ENCODE peak calls at places on chromosomes 11 and 22, in five cellular contexts. E, W, C, T and L are unnamed samples.

GRCh38 chr11:20024172-20024935 is 135.9 kb downstream of the DBX1 start:
- DNase-seq in E (no peak), W (no peak), C (no peak), T (no peak), L (no peak)

GRCh38 chr11:16777576-16777975 is 39.1 kb downstream of the C11orf58 start:
- DNase-seq in E (no peak), W (no peak), C (no peak), T (peak; percentile 8), L (no peak)

GRCh38 chr11:119093951-119094815 is 7.5 kb downstream of the DPAGT1 start:
- DNase-seq in E (peak; percentile 39), W (no peak), C (peak; percentile 28), T (peak; percentile 37), L (peak; percentile 57)

GRCh38 chr11:12770966-12771597 is 96.9 kb downstream of the TEAD1 start:
- DNase-seq in E (no peak), W (no peak), C (no peak), T (no peak), L (no peak)

GRCh38 chr11:63671322-63672155 is at the start of gene ATL3:
- DNase-seq in E (peak; percentile 97), W (peak; percentile 98), C (peak; percentile 99), T (peak; percentile 99), L (peak; percentile 99)

GRCh38 chr11:8268530-8269461 is 5.1 kb upstream of the LMO1 start:
- DNase-seq in E (no peak), W (no peak), C (peak; percentile 50), T (no peak), L (peak; percentile 20)

GRCh38 chr22:37735054-37735453 is 38.2 kb downstream of the TRIOBP start:
- DNase-seq in E (no peak), W (peak; percentile 41), C (peak; percentile 73), T (peak; percentile 82), L (peak; percentile 67)

GRCh38 chr11:87392665-87393064 is 354.9 kb downstream of the TMEM135 start:
- DNase-seq in E (no peak), W (no peak), C (no peak), T (no peak), L (no peak)

GRCh38 chr11:17413414-17414316 is 25.2 kb upstream of the KCNJ11 start:
- DNase-seq in E (no peak), W (no peak), C (no peak), T (peak; percentile 97), L (peak; percentile 81)

GRCh38 chr11:19601235-19601634 is 111.4 kb upstream of the NAV2 start:
- DNase-seq in E (no peak), W (no peak), C (no peak), T (no peak), L (no peak)

GRCh38 chr11:9249252-9249651 is 15.9 kb downstream of the DENND5A start:
- DNase-seq in E (no peak), W (no peak), C (no peak), T (no peak), L (no peak)

GRCh38 chr22:39514373-39514973 is 5.9 kb upstream of the ATF4 start:
- DNase-seq in E (peak; percentile 32), W (peak; percentile 62), C (peak; percentile 73), T (peak; percentile 71), L (peak; percentile 69)

GRCh38 chr11:33999393-33999792 is 52.1 kb upstream of the CAPRIN1 start:
- DNase-seq in E (no peak), W (no peak), C (no peak), T (no peak), L (no peak)

GRCh38 chr11:33997473-33998347 is 53.8 kb upstream of the CAPRIN1 start:
- DNase-seq in E (no peak), W (no peak), C (no peak), T (no peak), L (no peak)

GRCh38 chr11:33996498-33997454 is 54.8 kb upstream of the CAPRIN1 start:
- DNase-seq in E (peak; percentile 64), W (peak; percentile 25), C (peak; percentile 80), T (peak; percentile 77), L (peak; percentile 56)

GRCh38 chr11:33989461-33989860 is 62.1 kb upstream of the CAPRIN1 start:
- DNase-seq in E (no peak), W (no peak), C (no peak), T (no peak), L (no peak)

GRCh38 chr11:33994937-33995336 is 56.6 kb upstream of the CAPRIN1 start:
- DNase-seq in E (no peak), W (no peak), C (no peak), T (no peak), L (no peak)
- TF ChIP-seq CTCF in E (no peak), W (no peak), C (no peak), T (no peak), L (no peak)

GRCh38 chr11:112694813-112695212 is 266.4 kb upstream of the NCAM1 start:
- DNase-seq in E (no peak), W (no peak), C (no peak), T (no peak), L (no peak)

GRCh38 chr11:112694244-112694643 is 267.0 kb upstream of the NCAM1 start:
- DNase-seq in E (no peak), W (no peak), C (no peak), T (no peak), L (no peak)

GRCh38 chr11:112697371-112697770 is 263.8 kb upstream of the NCAM1 start:
- DNase-seq in E (no peak), W (no peak), C (no peak), T (no peak), L (no peak)

GRCh38 chr11:112693781-112694180 is 267.4 kb upstream of the NCAM1 start:
- DNase-seq in E (no peak), W (no peak), C (no peak), T (no peak), L (no peak)

DNA sequence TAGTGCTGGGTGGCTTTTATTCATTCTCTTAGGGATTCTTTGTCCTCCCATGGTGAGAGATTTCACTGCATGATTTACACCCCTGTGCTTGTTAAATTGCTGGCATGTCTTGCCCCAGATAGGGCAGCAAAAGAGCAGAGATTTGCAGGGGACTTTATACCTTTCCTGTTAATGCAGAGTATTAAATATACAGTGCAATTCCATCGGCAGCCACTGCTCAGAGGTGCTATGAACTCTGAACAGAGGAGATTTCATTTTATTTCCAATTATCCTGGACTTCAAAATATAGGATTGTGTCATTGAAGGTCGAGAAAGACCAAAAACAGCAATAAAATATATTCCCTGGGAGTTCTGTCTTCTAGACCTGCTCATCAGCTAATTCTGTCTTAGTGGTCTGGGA is 263.4 kb upstream of the NCAM1 start:
- DNase-seq in E (no peak), W (no peak), C (no peak), T (no peak), L (no peak)
- TF ChIP-seq CTCF in E (no peak), W (peak; percentile 33), C (no peak), T (peak; percentile 15), L (no peak)

DNA sequence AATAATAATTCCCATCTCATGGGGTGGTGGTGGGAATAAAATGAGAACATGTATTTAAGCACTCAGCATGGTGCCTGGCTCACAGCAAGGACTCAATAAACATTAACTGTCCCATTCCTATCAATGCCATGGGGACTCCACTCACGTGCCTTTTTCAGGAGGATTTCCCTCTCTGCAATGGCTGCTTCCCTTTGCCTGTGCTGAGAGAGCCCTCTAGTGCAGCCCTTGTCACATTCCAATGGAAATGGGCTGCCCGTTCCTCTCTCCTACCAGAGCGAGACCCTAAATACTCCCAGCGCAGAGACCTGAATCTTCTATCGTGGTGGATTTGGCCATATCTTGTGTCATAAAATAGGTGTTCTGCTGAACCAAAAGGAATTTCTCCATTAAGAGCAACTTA is 621.5 kb upstream of the B3GAT1 start:
- DNase-seq in E (peak; percentile 1), W (no peak), C (peak; percentile 63), T (no peak), L (no peak)
- TF ChIP-seq CTCF in E (peak; percentile 38), W (peak; percentile 58), C (no peak), T (no peak), L (peak; percentile 29)

GRCh38 chr11:70799386-70799785 is 401.1 kb downstream of the CTTN start:
- DNase-seq in E (peak; percentile 83), W (no peak), C (no peak), T (no peak), L (no peak)

GRCh38 chr11:70798296-70798695 is 400.0 kb downstream of the CTTN start:
- DNase-seq in E (no peak), W (no peak), C (no peak), T (no peak), L (peak; percentile 37)

GRCh38 chr11:70802185-70802584 is 403.9 kb downstream of the CTTN start:
- DNase-seq in E (no peak), W (no peak), C (no peak), T (no peak), L (no peak)

GRCh38 chr11:70790671-70791300 is 392.5 kb downstream of the CTTN start:
- DNase-seq in E (no peak), W (no peak), C (peak; percentile 57), T (no peak), L (peak; percentile 10)

GRCh38 chr11:70796601-70797000 is 398.3 kb downstream of the CTTN start:
- DNase-seq in E (no peak), W (no peak), C (peak; percentile 46), T (no peak), L (peak; percentile 19)
- TF ChIP-seq CTCF in E (peak; percentile 23), W (no peak), C (peak; percentile 20), T (no peak), L (no peak)